ENCODE peak calls at places on chromosomes 7 and 10, in seven cellular contexts. K, H, P, N, J, M and Y are unnamed samples.

GRCh38 chr7:30476401-30477145 is 2.0 kb downstream of the NOD1 start:
- DNase-seq in K (no peak), H (no peak), P (no peak), N (no peak), J (no peak), M (peak), Y (no peak)

GRCh38 chr7:17305387-17306171 is 7.1 kb downstream of the AHR start:
- DNase-seq in K (no peak), H (no peak), P (no peak), N (no peak), J (no peak), M (no peak), Y (no peak)

GRCh38 chr7:70355591-70356323 is 757.5 kb downstream of the AUTS2 start:
- DNase-seq in K (no peak), H (no peak), P (no peak), N (no peak), J (no peak), M (no peak), Y (no peak)

GRCh38 chr10:54363390-54363789 is 437.6 kb downstream of the PCDH15 start:
- DNase-seq in K (no peak), H (no peak), P (no peak), N (no peak), J (no peak), M (no peak), Y (no peak)

GRCh38 chr10:126663880-126664279 is 6.6 kb downstream of the C10orf90 start:
- DNase-seq in K (no peak), H (no peak), P (no peak), N (peak), J (no peak), M (peak), Y (no peak)

GRCh38 chr10:66187096-66187733 is 738.6 kb upstream of the LRRTM3 start:
- DNase-seq in K (no peak), H (no peak), P (no peak), N (no peak), J (no peak), M (peak), Y (no peak)

GRCh38 chr10:94274142-94274787 is 88.5 kb downstream of the NOC3L start:
- DNase-seq in K (peak), H (no peak), P (no peak), N (no peak), J (no peak), M (peak), Y (no peak)

GRCh38 chr7:29495618-29496017 is 68.0 kb upstream of the PRR15 start:
- DNase-seq in K (no peak), H (no peak), P (no peak), N (no peak), J (no peak), M (no peak), Y (no peak)

GRCh38 chr10:90204131-90204955 is 503.0 kb downstream of the KIF20B start:
- DNase-seq in K (no peak), H (no peak), P (no peak), N (no peak), J (no peak), M (no peak), Y (no peak)

GRCh38 chr10:106894675-106895074 is 269.8 kb downstream of the SORCS1 start:
- DNase-seq in K (peak), H (no peak), P (no peak), N (no peak), J (no peak), M (no peak), Y (no peak)

GRCh38 chr7:39085590-39086049 is 107.9 kb downstream of the POU6F2 start:
- DNase-seq in K (no peak), H (no peak), P (no peak), N (no peak), J (no peak), M (peak), Y (no peak)

GRCh38 chr7:836429-836828 is 4.2 kb downstream of the SUN1 start:
- DNase-seq in K (peak), H (no peak), P (no peak), N (no peak), J (no peak), M (peak), Y (no peak)
- H3K27ac ChIP-seq in K (peak), H (peak), P (peak), N (peak), J (no peak), M (peak), Y (peak)

GRCh38 chr7:22373911-22374310 is 17.0 kb upstream of the RAPGEF5 start:
- DNase-seq in K (no peak), H (no peak), P (no peak), N (no peak), J (no peak), M (no peak), Y (no peak)

GRCh38 chr7:22378199-22378961 is 21.4 kb upstream of the RAPGEF5 start:
- DNase-seq in K (no peak), H (no peak), P (no peak), N (no peak), J (no peak), M (no peak), Y (no peak)

GRCh38 chr7:22375359-22376048 is 18.6 kb upstream of the RAPGEF5 start:
- DNase-seq in K (no peak), H (no peak), P (no peak), N (no peak), J (no peak), M (no peak), Y (no peak)

GRCh38 chr7:22380333-22380732 is 23.4 kb upstream of the RAPGEF5 start:
- DNase-seq in K (no peak), H (no peak), P (no peak), N (no peak), J (no peak), M (no peak), Y (no peak)

DNA sequence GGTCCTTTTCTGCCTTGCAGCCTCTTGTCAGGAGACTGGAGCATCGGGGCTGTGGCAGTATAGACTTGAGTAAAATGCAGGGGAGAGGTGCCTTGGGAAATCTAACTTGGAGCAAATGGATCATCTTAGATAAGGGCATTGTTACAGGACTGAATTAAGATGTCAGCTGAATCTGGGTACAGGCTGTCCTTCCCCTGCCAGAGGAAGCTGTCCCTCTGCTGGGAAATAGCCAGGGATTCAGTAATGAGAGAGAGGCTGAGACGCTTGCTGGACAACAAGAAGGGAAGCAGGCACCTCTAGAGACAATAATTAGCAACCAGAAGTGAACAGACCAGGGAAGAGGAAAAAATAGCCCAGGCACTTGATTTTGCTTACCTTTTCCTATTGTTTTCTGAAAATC is 20.7 kb upstream of the RAPGEF5 start:
- DNase-seq in K (no peak), H (no peak), P (no peak), N (no peak), J (peak), M (no peak), Y (no peak)
- H3K27ac ChIP-seq in K (no peak), H (no peak), P (no peak), N (no peak), J (no peak), M (no peak), Y (no peak)

DNA sequence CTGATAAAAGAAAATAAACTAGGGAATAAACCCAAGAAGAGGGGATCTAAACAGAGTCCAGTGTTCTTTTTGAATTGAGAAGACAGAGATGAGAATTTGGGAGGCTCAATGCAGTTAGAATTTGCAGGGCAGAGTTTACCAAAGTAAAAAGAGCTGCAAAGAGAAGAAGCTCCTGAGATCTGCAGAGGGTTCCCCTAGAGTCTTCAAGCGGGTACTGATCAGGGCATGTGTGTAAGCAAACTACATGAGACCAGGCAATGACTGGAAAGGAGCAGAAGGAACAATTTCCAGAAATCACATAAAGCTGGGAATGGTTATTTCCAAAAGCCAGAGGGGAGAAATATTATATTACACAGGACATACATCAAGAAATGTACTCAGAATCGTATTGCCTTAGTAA is 58.1 kb upstream of the TES start:
- DNase-seq in K (no peak), H (no peak), P (no peak), N (no peak), J (no peak), M (no peak), Y (no peak)
- H3K27ac ChIP-seq in K (no peak), H (no peak), P (no peak), N (no peak), J (no peak), M (no peak), Y (no peak)

GRCh38 chr10:113026679-113027078 is 76.6 kb downstream of the TCF7L2 start:
- DNase-seq in K (no peak), H (no peak), P (no peak), N (no peak), J (no peak), M (no peak), Y (no peak)
- H3K27ac ChIP-seq in K (peak), H (no peak), P (no peak), N (no peak), J (no peak), M (peak), Y (no peak)

DNA sequence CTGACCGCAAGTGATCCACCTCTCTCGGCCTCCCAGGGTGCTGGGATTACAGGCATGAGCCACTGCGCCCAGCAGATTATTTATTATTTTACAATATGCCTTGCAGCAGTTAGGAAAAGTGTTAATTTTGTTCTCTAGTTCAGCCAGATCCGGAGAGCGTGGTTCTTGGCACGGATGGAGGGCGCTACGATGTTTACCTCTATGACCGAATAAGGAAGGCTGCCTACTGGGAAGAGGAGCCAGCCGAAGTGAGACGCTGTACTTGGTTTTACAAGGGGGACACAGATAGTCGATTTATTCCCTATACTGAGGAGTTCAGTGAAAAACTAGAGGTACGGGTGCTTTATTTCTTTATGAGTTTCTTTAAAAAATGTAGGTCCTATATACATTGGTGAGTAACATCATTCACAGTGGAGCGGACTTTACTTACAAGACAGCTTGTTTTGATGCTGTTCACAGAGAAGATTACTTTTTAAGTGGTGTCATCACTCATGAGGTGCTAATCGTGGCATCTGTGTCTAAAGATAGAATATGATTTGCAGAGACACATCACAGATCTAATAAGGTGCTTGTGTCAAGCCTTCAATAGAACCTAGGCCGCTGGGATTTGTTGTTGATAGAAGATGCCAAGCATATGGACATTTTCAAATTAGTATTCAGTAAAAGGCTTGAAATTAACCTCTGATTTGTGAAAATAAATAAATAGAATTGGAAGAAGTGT is 11.6 kb downstream of the SEC23IP start:
- DNase-seq in K (no peak), H (no peak), P (no peak), N (no peak), J (no peak), M (no peak), Y (no peak)
- H3K27ac ChIP-seq in K (no peak), H (no peak), P (no peak), N (no peak), J (no peak), M (peak), Y (no peak)

GRCh38 chr10:74022941-74023629 is 25.2 kb downstream of the VCL start:
- DNase-seq in K (no peak), H (no peak), P (no peak), N (no peak), J (no peak), M (no peak), Y (no peak)

GRCh38 chr10:74021248-74022055 is 23.5 kb downstream of the VCL start:
- DNase-seq in K (no peak), H (no peak), P (no peak), N (peak), J (no peak), M (peak), Y (no peak)

GRCh38 chr10:74013004-74013403 is 15.1 kb downstream of the VCL start:
- DNase-seq in K (no peak), H (no peak), P (no peak), N (no peak), J (no peak), M (no peak), Y (no peak)

GRCh38 chr10:74012480-74012879 is 14.6 kb downstream of the VCL start:
- DNase-seq in K (no peak), H (no peak), P (no peak), N (no peak), J (no peak), M (no peak), Y (no peak)

DNA sequence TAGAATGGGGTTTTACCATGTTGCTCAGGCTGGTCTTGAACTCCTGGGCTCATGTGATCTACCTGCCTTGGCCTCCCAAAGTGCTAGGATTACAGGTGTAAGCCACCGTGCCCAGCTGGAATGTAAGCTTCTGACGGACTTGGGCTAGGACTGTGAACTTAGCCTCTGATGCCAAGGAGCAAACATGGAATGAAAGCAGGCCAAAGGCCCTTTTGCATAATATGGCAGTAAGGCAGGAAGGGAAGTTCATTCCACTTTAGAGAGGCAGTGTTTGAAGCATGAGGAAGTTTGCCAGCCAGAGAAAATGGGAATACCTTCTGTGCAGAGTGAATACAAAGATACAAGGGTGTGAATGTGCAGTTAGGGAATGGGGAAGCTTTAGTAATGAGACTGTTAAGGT is 20.3 kb downstream of the VCL start:
- DNase-seq in K (no peak), H (no peak), P (no peak), N (no peak), J (no peak), M (no peak), Y (no peak)
- H3K27ac ChIP-seq in K (peak), H (no peak), P (no peak), N (no peak), J (no peak), M (no peak), Y (no peak)

GRCh38 chr7:67022501-67022900 is 25.9 kb downstream of the TYW1 start:
- DNase-seq in K (no peak), H (no peak), P (no peak), N (no peak), J (no peak), M (no peak), Y (no peak)
- H3K27ac ChIP-seq in K (no peak), H (no peak), P (no peak), N (no peak), J (peak), M (peak), Y (no peak)

GRCh38 chr7:149020483-149020882 is 7.8 kb downstream of the PDIA4 start:
- DNase-seq in K (no peak), H (no peak), P (no peak), N (no peak), J (peak), M (no peak), Y (no peak)

GRCh38 chr7:149016876-149017275 is 11.4 kb downstream of the PDIA4 start:
- DNase-seq in K (no peak), H (no peak), P (no peak), N (no peak), J (no peak), M (no peak), Y (no peak)

GRCh38 chr7:149023662-149024061 is 4.6 kb downstream of the PDIA4 start:
- DNase-seq in K (no peak), H (no peak), P (no peak), N (no peak), J (no peak), M (no peak), Y (no peak)

GRCh38 chr7:149022961-149023360 is 5.3 kb downstream of the PDIA4 start:
- DNase-seq in K (no peak), H (no peak), P (no peak), N (no peak), J (no peak), M (no peak), Y (no peak)

GRCh38 chr7:149021725-149022062 is 6.6 kb downstream of the PDIA4 start:
- DNase-seq in K (no peak), H (no peak), P (no peak), N (no peak), J (no peak), M (no peak), Y (no peak)
- H3K27ac ChIP-seq in K (no peak), H (no peak), P (no peak), N (peak), J (no peak), M (no peak), Y (no peak)

GRCh38 chr7:41691286-41691966 is 11.5 kb downstream of the INHBA start:
- DNase-seq in K (no peak), H (no peak), P (no peak), N (no peak), J (no peak), M (no peak), Y (no peak)
- H3K27ac ChIP-seq in K (no peak), H (no peak), P (no peak), N (no peak), J (no peak), M (no peak), Y (peak)